ENCODE peak calls at places on chromosome 6, in eight cellular contexts. V, F, P, Y, R, Z, C and M are unnamed samples.

GRCh38 chr6:33980176-33980805 is 165.6 kb downstream of the GRM4 start:
- DNase-seq in V (no peak), F (no peak), P (peak; percentile 44), Y (no peak), R (no peak), Z (no peak), C (peak; percentile 33), M (no peak)

GRCh38 chr6:47278545-47278944 is 31.2 kb downstream of the TNFRSF21 start:
- DNase-seq in V (no peak), F (peak; percentile 40), P (no peak), Y (no peak), R (no peak), Z (no peak), C (no peak), M (no peak)

GRCh38 chr6:63529498-63529897 is 42.8 kb upstream of the LOC128125822 start:
- DNase-seq in V (no peak), F (no peak), P (no peak), Y (no peak), R (no peak), Z (no peak), C (no peak), M (no peak)

GRCh38 chr6:79602859-79603258 is 28.3 kb upstream of the SH3BGRL2 start:
- DNase-seq in V (no peak), F (no peak), P (no peak), Y (no peak), R (no peak), Z (no peak), C (no peak), M (no peak)

GRCh38 chr6:110196874-110197273 is 16.6 kb downstream of the CDC40 start:
- DNase-seq in V (no peak), F (no peak), P (no peak), Y (no peak), R (no peak), Z (no peak), C (no peak), M (no peak)

GRCh38 chr6:142854589-142855488 is 90.1 kb downstream of the HIVEP2 start:
- DNase-seq in V (no peak), F (no peak), P (no peak), Y (no peak), R (no peak), Z (no peak), C (no peak), M (no peak)

GRCh38 chr6:16392010-16392409 is 153.6 kb downstream of the GMPR start:
- DNase-seq in V (no peak), F (no peak), P (no peak), Y (no peak), R (no peak), Z (no peak), C (no peak), M (no peak)

GRCh38 chr6:118632359-118632758 is 19.0 kb downstream of the CEP85L start:
- DNase-seq in V (no peak), F (no peak), P (no peak), Y (no peak), R (no peak), Z (no peak), C (no peak), M (no peak)

GRCh38 chr6:105608711-105609374 is 206.0 kb upstream of the PREP start:
- DNase-seq in V (no peak), F (peak; percentile 5), P (no peak), Y (no peak), R (no peak), Z (no peak), C (no peak), M (no peak)

GRCh38 chr6:57013501-57013900 is 33.0 kb upstream of the KIAA1586 start:
- DNase-seq in V (no peak), F (no peak), P (no peak), Y (no peak), R (no peak), Z (no peak), C (no peak), M (no peak)

GRCh38 chr6:146950351-146950835 is 253.8 kb upstream of the STXBP5 start:
- DNase-seq in V (no peak), F (peak; percentile 69), P (no peak), Y (no peak), R (no peak), Z (no peak), C (no peak), M (no peak)

GRCh38 chr6:36319436-36319762 is 17.3 kb downstream of the BNIP5 start:
- DNase-seq in V (no peak), F (no peak), P (no peak), Y (no peak), R (no peak), Z (no peak), C (no peak), M (peak; percentile 83)

GRCh38 chr6:385614-386013 is 5.9 kb upstream of the IRF4 start:
- DNase-seq in V (no peak), F (no peak), P (no peak), Y (no peak), R (no peak), Z (no peak), C (no peak), M (no peak)

GRCh38 chr6:164928366-164929154 is 380.8 kb downstream of the C6orf118 start:
- DNase-seq in V (no peak), F (no peak), P (peak; percentile 54), Y (no peak), R (no peak), Z (no peak), C (peak; percentile 60), M (no peak)

GRCh38 chr6:152635949-152636674 is 1.1 kb downstream of the SYNE1 start:
- DNase-seq in V (no peak), F (no peak), P (peak; percentile 85), Y (no peak), R (no peak), Z (peak; percentile 73), C (peak; percentile 56), M (peak; percentile 4)

GRCh38 chr6:83466328-83466727 is 35.5 kb upstream of the ME1 start:
- DNase-seq in V (no peak), F (no peak), P (no peak), Y (no peak), R (no peak), Z (no peak), C (no peak), M (no peak)

GRCh38 chr6:79425589-79426311 is 111.5 kb downstream of the LCA5 start:
- DNase-seq in V (no peak), F (no peak), P (no peak), Y (no peak), R (no peak), Z (no peak), C (no peak), M (no peak)

GRCh38 chr6:158910484-158911075 is 89.4 kb downstream of the RSPH3 start:
- DNase-seq in V (no peak), F (no peak), P (no peak), Y (peak; percentile 54), R (peak; percentile 35), Z (no peak), C (no peak), M (peak; percentile 79)

GRCh38 chr6:135047324-135047723 is 7.3 kb downstream of the HBS1L start:
- DNase-seq in V (no peak), F (no peak), P (no peak), Y (no peak), R (no peak), Z (no peak), C (no peak), M (no peak)

GRCh38 chr6:63509652-63510352 is 62.5 kb upstream of the LOC128125822 start:
- DNase-seq in V (no peak), F (peak; percentile 99), P (no peak), Y (no peak), R (peak; percentile 31), Z (peak; percentile 92), C (no peak), M (peak; percentile 22)

GRCh38 chr6:46090115-46091079 is 39.4 kb upstream of the ENPP4 start:
- DNase-seq in V (peak; percentile 41), F (peak; percentile 50), P (peak; percentile 80), Y (peak; percentile 17), R (peak; percentile 37), Z (peak; percentile 76), C (peak; percentile 44), M (peak; percentile 57)

DNA sequence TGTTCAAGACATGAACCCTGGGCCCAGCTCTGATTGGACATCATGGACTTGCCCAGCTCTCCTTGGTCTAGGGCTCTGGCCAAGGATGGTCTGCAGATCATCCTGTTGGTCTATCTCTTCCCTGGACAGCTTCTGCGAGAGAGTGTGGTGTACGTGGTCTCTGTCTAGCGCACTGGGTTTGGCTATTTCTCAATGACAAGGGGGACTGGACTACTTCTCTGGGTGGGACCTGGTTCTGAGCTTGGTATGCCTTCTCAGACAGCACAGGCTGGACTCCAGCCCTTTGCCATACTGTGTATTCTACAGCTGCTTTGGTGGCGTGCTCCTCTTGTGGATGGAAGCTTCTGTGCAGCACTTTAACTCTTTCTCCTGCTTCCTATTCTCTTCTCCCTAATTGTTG is 8.5 kb upstream of the RAET1E start:
- DNase-seq in V (no peak), F (no peak), P (no peak), Y (no peak), R (no peak), Z (no peak), C (no peak), M (no peak)
- TF ChIP-seq POLR2AphosphoS5 in V (no peak), F (no peak), P (no peak), Y (no peak), R (no peak), Z (no peak), C (no peak), M (no peak)

GRCh38 chr6:144378437-144378836 is 93.3 kb downstream of the UTRN start:
- DNase-seq in V (no peak), F (no peak), P (no peak), Y (no peak), R (no peak), Z (no peak), C (no peak), M (no peak)
- TF ChIP-seq POLR2AphosphoS5 in V (no peak), F (no peak), P (peak; percentile 43), Y (no peak), R (no peak), Z (no peak), C (no peak), M (no peak)

GRCh38 chr6:87722831-87723726 is 21.0 kb upstream of the AKIRIN2 start:
- DNase-seq in V (peak; percentile 75), F (peak; percentile 92), P (peak; percentile 82), Y (peak; percentile 77), R (peak; percentile 65), Z (no peak), C (no peak), M (peak; percentile 54)
- TF ChIP-seq POLR2AphosphoS5 in V (peak; percentile 69), F (no peak), P (peak; percentile 76), Y (no peak), R (peak; percentile 32), Z (no peak), C (peak; percentile 63), M (peak; percentile 71)

DNA sequence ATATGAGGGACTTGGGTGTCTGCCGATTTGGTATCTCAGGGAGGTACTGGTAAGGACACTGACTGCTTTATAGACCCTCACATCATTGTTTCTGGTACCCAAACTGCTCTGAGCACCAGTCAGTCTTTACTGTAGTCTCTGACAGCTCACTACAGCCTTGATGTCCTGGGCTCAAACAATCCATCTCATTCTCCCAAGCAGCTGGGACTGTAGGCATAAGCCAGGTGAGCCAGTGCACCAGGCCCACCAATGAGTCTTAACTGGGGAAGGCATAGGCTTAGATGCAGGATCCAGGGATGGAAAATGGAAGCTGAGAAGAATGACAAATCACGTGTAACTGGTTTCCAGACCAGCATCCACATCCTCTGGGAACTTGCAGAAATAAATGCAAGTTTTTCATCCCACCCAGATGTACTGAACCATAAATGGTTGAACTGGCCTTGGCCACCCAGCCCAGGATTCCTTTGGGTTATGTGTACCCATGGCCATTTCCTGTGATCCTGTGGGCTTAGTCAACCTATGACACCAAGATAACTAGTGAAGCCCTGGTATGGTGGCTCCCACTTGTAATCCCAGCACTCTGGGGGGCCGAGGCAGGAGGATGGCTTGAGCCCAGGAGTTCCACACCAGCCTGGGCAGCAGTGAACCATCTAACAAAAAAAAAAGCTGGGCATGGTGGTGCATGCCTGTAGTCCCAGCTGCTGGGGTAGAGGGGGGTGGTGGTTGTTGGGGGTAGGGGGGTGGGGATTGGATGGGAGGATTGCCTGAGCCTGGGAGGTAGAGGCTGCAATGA is 5.8 kb downstream of the TUBB start:
- DNase-seq in V (no peak), F (no peak), P (peak; percentile 47), Y (no peak), R (no peak), Z (no peak), C (peak; percentile 41), M (no peak)
- TF ChIP-seq POLR2AphosphoS5 in V (peak; percentile 63), F (peak; percentile 82), P (peak; percentile 67), Y (peak; percentile 82), R (no peak), Z (peak; percentile 41), C (peak; percentile 92), M (no peak)